ENCODE peak calls at places on chromosomes 12 and 14, in five cellular contexts. O, B, V, F and Q are unnamed samples. For H3F3A, the result is how much of the 10 kb centered on the place peaks cover.

GRCh38 chr12:19030603-19031002 is 98.9 kb upstream of the PLEKHA5 start:
- DNase-seq in V (peak), F (no peak), O (no peak), B (no peak), Q (no peak)

GRCh38 chr12:123268850-123269249 is 2.8 kb downstream of the CDK2AP1 start:
- DNase-seq in V (no peak), B (no peak), F (peak), O (no peak), Q (no peak)

GRCh38 chr14:105879503-105879866 is 353.1 kb downstream of the TMEM121 start:
- DNase-seq in F (no peak), B (no peak), O (no peak), V (no peak), Q (no peak)

GRCh38 chr12:22627351-22627750 is 2.4 kb downstream of the ETNK1 start:
- DNase-seq in V (peak), F (no peak), B (no peak), O (no peak), Q (no peak)

GRCh38 chr12:10205251-10205807 is 7.3 kb upstream of the GABARAPL1 start:
- DNase-seq in O (no peak), B (no peak), F (no peak), V (peak), Q (no peak)

GRCh38 chr14:102922490-102923200 is at the start of gene AMN:
- DNase-seq in F (peak), O (peak), V (no peak), B (peak), Q (no peak)

GRCh38 chr12:56117778-56118687 is at the start of gene ZC3H10:
- DNase-seq in V (peak), B (peak), O (peak), F (peak), Q (peak)

GRCh38 chr12:105032703-105033357 is 46.7 kb downstream of the NOPCHAP1 start:
- DNase-seq in O (no peak), F (no peak), B (no peak), V (no peak), Q (no peak)

GRCh38 chr14:54549862-54550261 is 17.1 kb upstream of the SAMD4A start:
- DNase-seq in B (no peak), F (no peak), V (peak), O (peak), Q (no peak)

GRCh38 chr12:13980548-13981295 is 680 bp downstream of the GRIN2B start:
- DNase-seq in V (no peak), O (peak), B (peak), F (peak), Q (no peak)

GRCh38 chr12:58302487-58303011 is 361.2 kb downstream of the ATP23 start:
- DNase-seq in V (peak), F (no peak), O (peak), B (no peak), Q (no peak)

GRCh38 chr12:3464561-3464960 is 26.4 kb upstream of the PRMT8 start:
- DNase-seq in F (no peak), V (peak), B (no peak), O (no peak), Q (no peak)

GRCh38 chr14:74615735-74616134 is 3.7 kb upstream of the LTBP2 start:
- DNase-seq in F (no peak), O (no peak), V (no peak), B (no peak), Q (no peak)

GRCh38 chr14:74618078-74618952 is 6.3 kb upstream of the LTBP2 start:
- DNase-seq in F (no peak), V (peak), B (no peak), O (no peak), Q (no peak)

GRCh38 chr14:74616996-74617700 is 5.1 kb upstream of the LTBP2 start:
- DNase-seq in V (no peak), O (peak), B (peak), F (no peak), Q (no peak)

GRCh38 chr14:74614508-74615495 is 2.8 kb upstream of the LTBP2 start:
- DNase-seq in B (no peak), F (no peak), O (no peak), V (peak), Q (no peak)

GRCh38 chr14:74616507-74616906 is 4.5 kb upstream of the LTBP2 start:
- DNase-seq in B (no peak), F (no peak), O (no peak), V (peak), Q (no peak)
- H3F3A ChIP-seq in B (under half), F (half or more), O (under half), V (under half), Q (under half)

DNA sequence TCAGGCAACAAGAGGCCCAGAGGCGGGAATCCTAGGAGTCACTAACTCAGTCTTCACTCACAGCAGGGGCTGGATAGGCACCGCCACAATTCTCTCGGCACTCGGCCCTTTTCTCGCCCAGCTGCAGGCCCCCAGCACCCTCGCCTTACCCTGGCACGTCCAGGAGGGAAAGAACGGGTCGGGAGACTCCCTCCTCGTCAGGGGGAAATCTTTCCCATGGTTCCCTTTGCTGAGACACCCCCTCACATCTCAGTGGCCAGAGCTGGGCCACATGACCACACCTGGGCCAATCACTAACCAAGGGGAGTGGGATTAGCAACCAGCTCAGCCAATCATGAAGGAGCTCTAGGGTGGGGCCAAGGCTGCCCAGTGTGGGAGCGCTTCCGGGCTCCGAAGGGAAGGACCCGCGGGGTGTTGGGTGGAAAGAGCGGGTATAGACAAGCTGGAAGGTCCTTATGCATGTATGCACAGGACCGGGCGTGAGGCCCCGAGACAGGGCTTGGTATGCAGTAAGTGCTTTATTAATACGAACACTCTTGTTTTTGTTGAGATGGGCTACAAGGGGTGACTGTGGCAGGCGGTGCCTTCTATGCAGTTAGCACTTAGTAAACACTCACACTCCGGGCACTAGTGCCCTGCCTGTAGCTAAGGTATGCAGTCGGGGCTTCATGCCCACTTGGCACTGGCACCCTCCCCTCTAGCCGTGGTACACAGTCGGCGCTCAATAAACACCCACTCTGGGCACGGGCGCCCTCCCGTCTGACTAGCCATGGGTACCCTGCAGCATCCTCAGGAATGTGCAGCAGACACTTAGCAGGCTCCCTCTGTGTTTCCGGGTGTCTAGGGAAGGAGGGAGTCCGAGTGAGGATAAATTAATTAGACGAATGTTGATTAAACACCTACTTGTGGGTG is 40.3 kb downstream of the ADGRD1 start:
- DNase-seq in V (no peak), F (no peak), B (no peak), O (no peak), Q (no peak)
- TF ChIP-seq EZH2phosphoT487 in V (no peak), F (no peak), B (no peak), O (no peak), Q (no peak)

DNA sequence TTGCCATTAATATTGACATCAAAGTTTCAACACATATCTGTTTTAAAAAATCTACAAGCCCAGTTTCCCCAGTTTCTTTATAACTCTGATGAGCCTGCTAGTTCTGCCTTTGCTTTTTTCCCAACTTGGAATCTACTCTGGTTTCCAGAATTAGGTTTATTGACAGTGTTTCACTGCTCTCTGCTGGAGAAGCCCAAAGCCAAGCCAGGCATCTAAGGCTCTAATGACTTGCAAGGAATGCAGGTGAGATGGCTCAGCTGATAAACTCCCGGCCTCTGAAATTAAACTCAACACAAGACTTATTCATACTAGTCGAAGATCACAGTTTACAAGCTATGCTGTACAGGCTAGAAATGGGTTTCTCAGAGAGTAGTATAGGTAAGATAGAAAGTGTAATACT is 54.3 kb downstream of the HMGA2 start:
- DNase-seq in O (peak), V (peak), F (no peak), B (peak), Q (no peak)
- TF ChIP-seq CTCF in O (peak), V (peak), F (peak), B (peak), Q (no peak)

DNA sequence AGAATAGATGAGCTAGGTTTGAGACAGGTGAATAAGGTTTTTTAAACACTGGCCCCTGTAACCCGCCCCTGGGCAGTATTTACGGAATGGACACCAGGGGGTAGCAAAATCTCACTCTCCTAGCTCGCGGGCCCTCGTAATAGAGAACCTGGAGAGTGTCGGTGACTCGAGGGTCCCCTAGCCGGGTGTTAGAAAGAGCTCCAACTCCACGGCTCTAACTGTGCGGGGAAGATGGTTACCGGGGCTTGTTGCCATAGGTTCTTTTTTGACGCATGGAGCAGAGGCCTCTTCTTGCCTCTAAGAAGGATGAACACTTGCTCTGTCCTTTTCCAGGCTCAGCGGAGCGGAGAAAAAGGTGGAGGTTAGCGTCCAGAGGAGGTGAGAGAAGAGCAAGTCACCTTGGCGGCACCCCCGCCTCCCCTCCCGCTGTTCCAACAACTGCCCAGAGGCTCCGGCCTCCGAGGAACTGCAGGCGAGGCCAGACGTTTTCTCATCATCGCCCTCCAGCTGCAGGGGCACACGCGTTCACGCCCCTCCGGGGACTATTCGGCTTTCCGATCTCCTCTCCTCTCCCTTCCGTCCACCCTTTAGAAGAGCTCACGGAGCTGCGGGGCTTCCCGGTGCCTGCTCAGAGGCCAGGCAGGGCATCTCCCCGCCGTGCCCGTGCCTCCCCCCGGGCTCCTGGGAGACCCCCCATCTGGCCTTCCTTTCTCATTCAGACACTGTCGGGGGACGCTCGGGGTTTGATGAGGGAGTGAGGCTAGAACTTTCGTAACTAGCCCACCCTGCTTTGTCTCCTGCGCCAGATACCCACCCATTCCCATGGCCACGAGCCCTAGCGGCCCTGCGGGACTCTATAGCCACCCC is 1.4 kb upstream of the ARHGEF40 start:
- DNase-seq in B (peak), O (peak), F (peak), V (peak), Q (peak)
- H3F3A ChIP-seq in B (under half), O (under half), F (under half), V (under half), Q (under half)

GRCh38 chr12:124536613-124537012 is 30.8 kb downstream of the NCOR2 start:
- DNase-seq in F (no peak), B (no peak), V (no peak), O (no peak), Q (no peak)
- TF ChIP-seq EZH2phosphoT487 in F (no peak), B (no peak), V (no peak), O (no peak), Q (no peak)

GRCh38 chr12:110796952-110797351 is 49.8 kb upstream of the CCDC63 start:
- DNase-seq in B (no peak), F (no peak), V (peak), O (no peak), Q (no peak)
- TF ChIP-seq CTCF in B (no peak), F (no peak), V (no peak), O (no peak), Q (no peak)